ENCODE peak calls at places on chromosomes 13 and 19, in nine cellular contexts. W is bronchial epithelial cell, N is cardiac muscle cell, V is thyroid gland, Y is GM12865, L is cardiac fibroblast, Z is brain microvascular endothelial cell, O is choroid plexus epithelial cell, M is PC-3. E is an unnamed sample.

GRCh38 chr13:44976949-44977583 is 12.2 kb downstream of the NUFIP1 start:
- DNase-seq in W (no peak), N (no peak), V (no peak), Y (no peak), L (peak; percentile 23), Z (no peak), O (no peak), M (no peak), E (no peak)

GRCh38 chr13:39462456-39462855 is 140.5 kb downstream of the LHFPL6 start:
- DNase-seq in W (peak; percentile 78), N (peak; percentile 66), V (no peak), Y (no peak), L (peak; percentile 71), Z (no peak), O (peak; percentile 61), M (no peak), E (peak; percentile 33)

GRCh38 chr13:60696602-60697001 is 299.6 kb downstream of the TDRD3 start:
- DNase-seq in W (no peak), N (no peak), V (no peak), Y (no peak), L (no peak), Z (no peak), O (no peak), M (no peak), E (no peak)

GRCh38 chr13:52845334-52845761 is 3.1 kb downstream of the PCDH8 start:
- DNase-seq in W (no peak), N (peak; percentile 47), V (peak; percentile 36), Y (no peak), L (no peak), Z (no peak), O (no peak), M (no peak), E (no peak)

GRCh38 chr19:57803594-57804325 is 11.0 kb downstream of the ZNF552 start:
- DNase-seq in W (peak; percentile 62), N (peak; percentile 36), V (peak; percentile 6), Y (no peak), L (peak; percentile 82), Z (peak; percentile 77), O (peak; percentile 80), M (peak; percentile 54), E (peak; percentile 93)

GRCh38 chr13:33927315-33927714 is 109.4 kb downstream of the RFC3 start:
- DNase-seq in W (peak; percentile 20), N (no peak), V (peak; percentile 8), Y (no peak), L (peak; percentile 60), Z (peak; percentile 14), O (peak; percentile 60), M (peak; percentile 33), E (peak; percentile 70)

GRCh38 chr13:103291693-103292572 is 225.7 kb upstream of the SLC10A2 start:
- DNase-seq in W (no peak), N (peak; percentile 29), V (no peak), Y (no peak), L (no peak), Z (no peak), O (peak; percentile 35), M (no peak), E (peak; percentile 29)

GRCh38 chr13:66778461-66778860 is 451.7 kb downstream of the PCDH9 start:
- DNase-seq in W (peak; percentile 26), N (no peak), V (no peak), Y (no peak), L (peak; percentile 11), Z (no peak), O (peak; percentile 19), M (no peak), E (no peak)

GRCh38 chr13:82791035-82791434 is 1091.2 kb downstream of the SLITRK1 start:
- DNase-seq in W (no peak), N (no peak), V (no peak), Y (no peak), L (no peak), Z (no peak), O (no peak), M (peak; percentile 2), E (no peak)

GRCh38 chr13:44537238-44537637 is 38.9 kb downstream of the TSC22D1 start:
- DNase-seq in W (no peak), N (no peak), V (no peak), Y (no peak), L (no peak), Z (no peak), O (no peak), M (no peak), E (no peak)

GRCh38 chr19:33740811-33741396 is 55.8 kb upstream of the KCTD15 start:
- DNase-seq in W (peak; percentile 5), N (peak; percentile 88), V (peak; percentile 35), Y (peak; percentile 38), L (peak; percentile 34), Z (peak; percentile 32), O (peak; percentile 46), M (peak; percentile 45), E (peak; percentile 9)

GRCh38 chr13:101139076-101139475 is 277.2 kb downstream of the NALCN start:
- DNase-seq in W (no peak), N (no peak), V (peak; percentile 8), Y (no peak), L (no peak), Z (no peak), O (peak; percentile 20), M (no peak), E (peak; percentile 18)

GRCh38 chr19:44552324-44552723 is 22.8 kb upstream of the CEACAM20 start:
- DNase-seq in W (peak; percentile 51), N (peak; percentile 14), V (peak; percentile 1), Y (peak; percentile 21), L (peak; percentile 16), Z (peak; percentile 24), O (peak; percentile 26), M (peak; percentile 60), E (no peak)

GRCh38 chr19:4684312-4685095 is 14.4 kb upstream of the MYDGF start:
- DNase-seq in W (no peak), N (no peak), V (no peak), Y (no peak), L (no peak), Z (no peak), O (no peak), M (no peak), E (no peak)

GRCh38 chr13:27712421-27712820 is 79.9 kb upstream of the GSX1 start:
- DNase-seq in W (peak; percentile 12), N (peak; percentile 34), V (peak; percentile 17), Y (no peak), L (peak; percentile 38), Z (peak; percentile 3), O (peak; percentile 8), M (peak; percentile 39), E (no peak)

GRCh38 chr19:50535672-50536071 is 22.0 kb upstream of the ASPDH start:
- DNase-seq in W (no peak), N (no peak), V (no peak), Y (no peak), L (no peak), Z (no peak), O (no peak), M (no peak), E (no peak)

GRCh38 chr19:49637865-49638350 is 2.0 kb downstream of the RRAS start:
- DNase-seq in W (peak; percentile 74), N (peak; percentile 23), V (peak; percentile 47), Y (no peak), L (peak; percentile 92), Z (peak; percentile 62), O (peak; percentile 72), M (peak; percentile 87), E (peak; percentile 65)

DNA sequence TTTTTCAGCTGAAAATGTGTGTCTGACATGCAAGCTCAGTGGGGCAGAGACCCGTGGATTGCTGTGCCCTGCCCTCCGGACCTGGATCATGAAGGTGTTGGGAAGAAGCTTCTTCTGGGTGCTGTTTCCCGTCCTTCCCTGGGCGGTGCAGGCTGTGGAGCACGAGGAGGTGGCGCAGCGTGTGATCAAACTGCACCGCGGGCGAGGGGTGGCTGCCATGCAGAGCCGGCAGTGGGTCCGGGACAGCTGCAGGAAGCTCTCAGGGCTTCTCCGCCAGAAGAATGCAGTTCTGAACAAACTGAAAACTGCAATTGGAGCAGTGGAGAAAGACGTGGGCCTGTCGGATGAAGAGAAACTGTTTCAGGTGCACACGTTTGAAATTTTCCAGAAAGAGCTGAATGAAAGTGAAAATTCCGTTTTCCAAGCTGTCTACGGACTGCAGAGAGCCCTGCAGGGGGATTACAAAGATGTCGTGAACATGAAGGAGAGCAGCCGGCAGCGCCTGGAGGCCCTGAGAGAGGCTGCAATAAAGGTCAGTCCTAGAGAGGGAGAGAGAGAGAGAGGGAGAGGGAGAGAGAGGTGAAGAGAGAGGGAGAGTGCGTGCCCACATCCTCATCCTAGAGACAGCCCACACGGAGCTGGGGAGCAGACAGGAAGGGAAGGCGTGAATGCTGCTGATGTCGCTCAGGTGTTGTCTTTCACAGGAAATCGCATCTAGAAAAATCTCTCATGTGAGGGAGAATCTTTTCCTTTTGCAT is 5.2 kb upstream of the DCUN1D2 start:
- DNase-seq in W (no peak), N (peak; percentile 47), V (no peak), Y (no peak), L (peak; percentile 29), Z (no peak), O (peak; percentile 57), M (no peak), E (peak; percentile 19)
- H3K4me3 ChIP-seq in W (no peak overlapping the region), N (no peak overlapping the region), V (no peak overlapping the region), Y (no peak overlapping the region), L (no peak overlapping the region), Z (peak overlapping the region; percentile 6), O (peak overlapping the region; percentile 26), M (no peak overlapping the region), E (peak overlapping the region; percentile 6)

GRCh38 chr19:41537789-41538188 is 38.2 kb upstream of the CEACAM21 start:
- DNase-seq in W (no peak), N (no peak), V (no peak), Y (peak; percentile 65), L (peak; percentile 51), Z (peak; percentile 36), O (peak; percentile 61), M (peak; percentile 41), E (peak; percentile 6)
- TF ChIP-seq CTCF in W (peak; percentile 31), N (peak; percentile 65), V (peak; percentile 19), Y (peak; percentile 53), L (peak; percentile 72), Z (peak; percentile 63), O (peak; percentile 68), M (peak; percentile 65), E (peak; percentile 49)

GRCh38 chr19:43465468-43466120 is at the start of gene LYPD3:
- DNase-seq in W (peak; percentile 90), N (no peak), V (no peak), Y (no peak), L (peak; percentile 23), Z (no peak), O (no peak), M (peak; percentile 93), E (no peak)
- H3K4me3 ChIP-seq in W (peak within 1 kb of the TSS; percentile 64), N (peak within 1 kb of the TSS; percentile 56), V (no peak within 1 kb of the TSS), Y (peak within 1 kb of the TSS; percentile 73), L (peak within 1 kb of the TSS; percentile 76), Z (no peak within 1 kb of the TSS), O (no peak within 1 kb of the TSS), M (peak within 1 kb of the TSS; percentile 81), E (peak within 1 kb of the TSS; percentile 71)

DNA sequence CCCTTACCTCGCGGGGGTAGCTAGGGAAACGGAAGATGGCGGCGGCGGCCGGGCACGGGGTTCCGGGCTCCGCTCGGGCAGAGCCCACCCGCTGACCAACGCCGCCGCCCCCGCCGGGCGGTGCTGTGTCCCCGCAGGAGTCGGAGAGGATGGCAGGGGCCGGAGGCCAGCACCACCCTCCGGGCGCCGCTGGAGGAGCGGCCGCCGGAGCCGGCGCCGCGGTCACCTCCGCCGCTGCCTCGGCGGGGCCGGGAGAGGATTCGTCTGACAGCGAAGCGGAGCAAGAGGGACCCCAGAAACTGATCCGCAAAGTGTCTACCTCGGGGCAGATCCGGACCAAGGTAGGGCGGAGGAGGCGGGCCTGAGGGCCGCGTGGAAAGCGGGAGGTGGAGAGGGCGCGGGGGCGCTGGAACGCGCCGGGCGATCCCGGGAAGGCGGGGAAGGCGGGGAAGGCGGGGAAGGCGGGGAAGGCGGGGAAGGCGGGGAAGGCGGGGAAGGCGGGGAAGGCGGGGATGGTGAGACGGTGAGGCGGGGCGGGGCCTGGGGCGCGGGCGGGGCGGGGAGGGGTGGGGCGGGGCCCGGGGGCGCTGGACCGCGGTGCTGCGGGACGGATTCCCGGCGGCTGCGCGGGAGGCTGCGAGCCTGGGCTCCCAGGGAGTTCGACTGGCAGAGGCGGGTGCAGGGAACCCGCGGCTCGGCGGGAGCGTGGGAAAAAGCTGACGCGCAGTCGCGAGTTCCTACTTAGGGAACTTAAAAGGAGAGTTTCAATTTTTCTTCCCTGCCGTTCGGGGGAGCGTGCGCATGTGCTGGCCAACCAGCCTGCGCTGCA is at the start of gene DGKH:
- DNase-seq in W (peak; percentile 59), N (peak; percentile 83), V (peak; percentile 83), Y (peak; percentile 63), L (peak; percentile 84), Z (peak; percentile 78), O (peak; percentile 88), M (peak; percentile 61), E (peak; percentile 85)
- TF ChIP-seq CTCF in W (peak; percentile 19), N (peak; percentile 10), V (peak; percentile 25), Y (no peak), L (no peak), Z (no peak), O (no peak), M (peak; percentile 29), E (no peak)